ENCODE peak calls at places on chromosome 3, in five cellular contexts. V, T, W, U and M are unnamed samples.

GRCh38 chr3:166955549-166955948 is 424.5 kb downstream of the ZBBX start:
- DNase-seq in V (no peak), T (no peak), W (no peak), U (no peak), M (no peak)

GRCh38 chr3:42179110-42179725 is 86.8 kb downstream of the CCK start:
- DNase-seq in V (no peak), T (no peak), U (peak), W (no peak), M (no peak)

GRCh38 chr3:48347500-48347899 is 14.0 kb upstream of the SPINK8 start:
- DNase-seq in V (no peak), W (no peak), U (no peak), T (no peak), M (no peak)

GRCh38 chr3:64164309-64164708 is 61.0 kb downstream of the PRICKLE2 start:
- DNase-seq in U (no peak), W (no peak), V (no peak), T (no peak), M (no peak)

GRCh38 chr3:14093831-14094230 is 30.8 kb downstream of the CHCHD4 start:
- DNase-seq in T (no peak), U (no peak), W (no peak), V (no peak), M (no peak)

GRCh38 chr3:108590443-108590842 is 921 bp downstream of the DZIP3 start:
- DNase-seq in V (no peak), W (peak), T (no peak), U (no peak), M (no peak)

GRCh38 chr3:23620044-23620443 is 185.7 kb upstream of the UBE2E1 start:
- DNase-seq in T (no peak), U (no peak), V (no peak), W (no peak), M (no peak)

GRCh38 chr3:190432216-190432615 is 17.5 kb downstream of the TMEM207 start:
- DNase-seq in W (no peak), T (no peak), V (no peak), U (no peak), M (no peak)

GRCh38 chr3:61730058-61730457 is 168.7 kb downstream of the PTPRG start:
- DNase-seq in W (no peak), V (no peak), U (no peak), T (no peak), M (no peak)

GRCh38 chr3:165259518-165260193 is 63.5 kb upstream of the SLITRK3 start:
- DNase-seq in U (no peak), V (no peak), W (no peak), T (no peak), M (no peak)

GRCh38 chr3:134699141-134699711 is 48.4 kb upstream of the KY start:
- DNase-seq in U (no peak), T (no peak), W (no peak), V (no peak), M (no peak)

GRCh38 chr3:71150293-71150954 is 433.1 kb downstream of the FOXP1 start:
- DNase-seq in V (no peak), W (no peak), T (no peak), U (no peak), M (no peak)

GRCh38 chr3:111859061-111859973 is at the start of gene PHLDB2:
- DNase-seq in V (peak), U (peak), T (peak), W (peak), M (peak)